ENCODE peak calls at places on chromosomes 16 and 17, in nine cellular contexts. G is effector memory CD8-positive, alpha-beta T cell; M is Right ventricle myocardium superior; C is ELR; E is memory B cell; W is prostate gland; K is amygdala; D is AG20443; P is heart left ventricle. A is an unnamed sample.

GRCh38 chr17:21464611-21465021 is 88.5 kb downstream of the KCNJ12 start:
- DNase-seq in G (no peak), M (no peak), C (no peak), E (no peak), W (no peak), K (no peak), D (no peak), P (no peak), A (no peak)

GRCh38 chr16:80500116-80500859 is 40.5 kb upstream of the DYNLRB2 start:
- DNase-seq in G (no peak), M (no peak), C (no peak), E (no peak), W (no peak), K (no peak), D (no peak), P (no peak), A (no peak)

GRCh38 chr16:67471758-67472384 is 9.1 kb downstream of the ATP6V0D1 start:
- DNase-seq in G (no peak), M (no peak), C (no peak), E (no peak), W (no peak), K (no peak), D (no peak), P (no peak), A (no peak)

GRCh38 chr17:77316191-77316641 is 175.4 kb downstream of the SEC14L1 start:
- DNase-seq in G (no peak), M (no peak), C (peak; percentile 76), E (no peak), W (no peak), K (no peak), D (peak; percentile 70), P (peak; percentile 62), A (peak; percentile 73)

GRCh38 chr17:82272495-82273326 is 789 bp downstream of the CSNK1D start:
- DNase-seq in G (no peak), M (peak; percentile 67), C (peak; percentile 40), E (peak; percentile 46), W (no peak), K (no peak), D (peak; percentile 35), P (peak; percentile 82), A (no peak)

GRCh38 chr17:794876-795275 is 12.7 kb downstream of the MRM3 start:
- DNase-seq in G (no peak), M (peak; percentile 92), C (peak; percentile 80), E (peak; percentile 35), W (peak; percentile 89), K (peak; percentile 62), D (peak; percentile 93), P (peak; percentile 91), A (peak; percentile 89)

GRCh38 chr17:4771519-4772234 is at the start of gene TM4SF5:
- DNase-seq in G (no peak), M (no peak), C (no peak), E (no peak), W (no peak), K (no peak), D (no peak), P (no peak), A (no peak)

GRCh38 chr17:72870437-72870985 is 222.0 kb downstream of the SLC39A11 start:
- DNase-seq in G (no peak), M (no peak), C (no peak), E (no peak), W (no peak), K (no peak), D (no peak), P (no peak), A (no peak)

GRCh38 chr16:86050111-86050510 is 151.1 kb downstream of the IRF8 start:
- DNase-seq in G (no peak), M (no peak), C (no peak), E (no peak), W (no peak), K (no peak), D (no peak), P (no peak), A (no peak)

GRCh38 chr17:73194514-73195222 is 1.8 kb downstream of the COG1 start:
- DNase-seq in G (no peak), M (no peak), C (peak; percentile 86), E (no peak), W (no peak), K (no peak), D (peak; percentile 27), P (no peak), A (peak; percentile 14)

GRCh38 chr17:82238562-82239201 is 9.8 kb downstream of the SLC16A3 start:
- DNase-seq in G (peak; percentile 57), M (peak; percentile 88), C (peak; percentile 91), E (no peak), W (peak; percentile 93), K (no peak), D (peak; percentile 57), P (peak; percentile 87), A (no peak)

A was measured in dermis blood vessel endothelial cell.